ENCODE peak calls at places on chromosomes 12 and 14, in five cellular contexts. One of them, this sample, is unnamed.

GRCh38 chr14:64502476-64503183 is 1.0 kb downstream of the ZBTB25 start:
- DNase-seq in fibroblast of lung: peak; percentile 21
- DNase-seq in IMR-90: peak; percentile 16
- DNase-seq in left lung: no peak
- DNase-seq in CD8-positive, alpha-beta memory T cell: peak; percentile 36
- DNase-seq in this sample: peak; percentile 2

GRCh38 chr14:21974741-21975140 is 301.1 kb upstream of the OR4E1 start:
- DNase-seq in fibroblast of lung: no peak
- DNase-seq in IMR-90: no peak
- DNase-seq in left lung: no peak
- DNase-seq in CD8-positive, alpha-beta memory T cell: peak; percentile 36
- DNase-seq in this sample: no peak

GRCh38 chr12:127620956-127621355 is 646.0 kb upstream of the TMEM132C start:
- DNase-seq in fibroblast of lung: no peak
- DNase-seq in IMR-90: no peak
- DNase-seq in left lung: no peak
- DNase-seq in CD8-positive, alpha-beta memory T cell: no peak
- DNase-seq in this sample: no peak

GRCh38 chr12:111175404-111175803 is 193.5 kb downstream of the PHETA1 start:
- DNase-seq in fibroblast of lung: no peak
- DNase-seq in IMR-90: no peak
- DNase-seq in left lung: no peak
- DNase-seq in CD8-positive, alpha-beta memory T cell: no peak
- DNase-seq in this sample: no peak

GRCh38 chr12:69927145-69927544 is 102.1 kb downstream of the MYRFL start:
- DNase-seq in fibroblast of lung: no peak
- DNase-seq in IMR-90: no peak
- DNase-seq in left lung: no peak
- DNase-seq in CD8-positive, alpha-beta memory T cell: no peak
- DNase-seq in this sample: no peak

GRCh38 chr12:109910969-109911348 is 10.9 kb downstream of the TCHP start:
- DNase-seq in fibroblast of lung: peak; percentile 18
- DNase-seq in IMR-90: peak; percentile 20
- DNase-seq in left lung: no peak
- DNase-seq in CD8-positive, alpha-beta memory T cell: no peak
- DNase-seq in this sample: no peak

GRCh38 chr14:93970589-93970966 is 5.8 kb downstream of the ASB2 start:
- DNase-seq in fibroblast of lung: no peak
- DNase-seq in IMR-90: no peak
- DNase-seq in left lung: no peak
- DNase-seq in CD8-positive, alpha-beta memory T cell: peak; percentile 51
- DNase-seq in this sample: peak; percentile 55

GRCh38 chr12:24048446-24048845 is 99.0 kb upstream of the SOX5 start:
- DNase-seq in fibroblast of lung: no peak
- DNase-seq in IMR-90: no peak
- DNase-seq in left lung: no peak
- DNase-seq in CD8-positive, alpha-beta memory T cell: no peak
- DNase-seq in this sample: no peak

GRCh38 chr14:96246535-96246839 is 9.5 kb upstream of the BDKRB1 start:
- DNase-seq in fibroblast of lung: peak; percentile 96
- DNase-seq in IMR-90: peak; percentile 99
- DNase-seq in left lung: no peak
- DNase-seq in CD8-positive, alpha-beta memory T cell: no peak
- DNase-seq in this sample: no peak

GRCh38 chr12:12011880-12012260 is 58.9 kb upstream of the BCL2L14 start:
- DNase-seq in fibroblast of lung: no peak
- DNase-seq in IMR-90: no peak
- DNase-seq in left lung: no peak
- DNase-seq in CD8-positive, alpha-beta memory T cell: no peak
- DNase-seq in this sample: no peak
- H3K4me1 ChIP-seq in fibroblast of lung: peaks cover 10% of the 10 kb centered on the region
- H3K4me1 ChIP-seq in IMR-90: peaks cover 7% of the 10 kb centered on the region
- H3K4me1 ChIP-seq in left lung: peaks cover 3% of the 10 kb centered on the region
- H3K4me1 ChIP-seq in CD8-positive, alpha-beta memory T cell: peaks cover 55% of the 10 kb centered on the region
- H3K4me1 ChIP-seq in this sample: peaks cover 62% of the 10 kb centered on the region

GRCh38 chr12:67460388-67460787 is 188.2 kb upstream of the DYRK2 start:
- DNase-seq in fibroblast of lung: no peak
- DNase-seq in IMR-90: no peak
- DNase-seq in left lung: no peak
- DNase-seq in CD8-positive, alpha-beta memory T cell: no peak
- DNase-seq in this sample: no peak
- H3K4me1 ChIP-seq in fibroblast of lung: peaks cover 8% of the 10 kb centered on the region
- H3K4me1 ChIP-seq in IMR-90: no peaks in the 10 kb centered on the region
- H3K4me1 ChIP-seq in left lung: no peaks in the 10 kb centered on the region
- H3K4me1 ChIP-seq in CD8-positive, alpha-beta memory T cell: no peaks in the 10 kb centered on the region
- H3K4me1 ChIP-seq in this sample: no peaks in the 10 kb centered on the region

GRCh38 chr12:53498235-53498630 is 1.0 kb downstream of the MAP3K12 start:
- DNase-seq in fibroblast of lung: no peak
- DNase-seq in IMR-90: no peak
- DNase-seq in left lung: no peak
- DNase-seq in CD8-positive, alpha-beta memory T cell: no peak
- DNase-seq in this sample: no peak

GRCh38 chr12:53493610-53494391 is 5.5 kb downstream of the MAP3K12 start:
- DNase-seq in fibroblast of lung: no peak
- DNase-seq in IMR-90: no peak
- DNase-seq in left lung: no peak
- DNase-seq in CD8-positive, alpha-beta memory T cell: no peak
- DNase-seq in this sample: no peak

GRCh38 chr12:53496752-53497032 is 2.6 kb downstream of the MAP3K12 start:
- DNase-seq in fibroblast of lung: no peak
- DNase-seq in IMR-90: no peak
- DNase-seq in left lung: no peak
- DNase-seq in CD8-positive, alpha-beta memory T cell: no peak
- DNase-seq in this sample: no peak

GRCh38 chr12:53497461-53497860 is 1.8 kb downstream of the MAP3K12 start:
- DNase-seq in fibroblast of lung: no peak
- DNase-seq in IMR-90: no peak
- DNase-seq in left lung: no peak
- DNase-seq in CD8-positive, alpha-beta memory T cell: no peak
- DNase-seq in this sample: no peak

GRCh38 chr12:53495903-53496751 is 3.1 kb downstream of the MAP3K12 start:
- DNase-seq in fibroblast of lung: peak; percentile 46
- DNase-seq in IMR-90: peak; percentile 85
- DNase-seq in left lung: peak; percentile 72
- DNase-seq in CD8-positive, alpha-beta memory T cell: no peak
- DNase-seq in this sample: no peak
- H3K4me1 ChIP-seq in fibroblast of lung: peaks cover 27% of the 10 kb centered on the region
- H3K4me1 ChIP-seq in IMR-90: peaks cover 24% of the 10 kb centered on the region
- H3K4me1 ChIP-seq in left lung: peaks cover 25% of the 10 kb centered on the region
- H3K4me1 ChIP-seq in CD8-positive, alpha-beta memory T cell: peaks cover 35% of the 10 kb centered on the region
- H3K4me1 ChIP-seq in this sample: peaks cover 38% of the 10 kb centered on the region

GRCh38 chr14:35338731-35339405 is 46.7 kb downstream of the PSMA6 start:
- DNase-seq in fibroblast of lung: no peak
- DNase-seq in IMR-90: no peak
- DNase-seq in left lung: no peak
- DNase-seq in CD8-positive, alpha-beta memory T cell: no peak
- DNase-seq in this sample: no peak
- H3K4me1 ChIP-seq in fibroblast of lung: peaks cover 30% of the 10 kb centered on the region
- H3K4me1 ChIP-seq in IMR-90: peaks cover 39% of the 10 kb centered on the region
- H3K4me1 ChIP-seq in left lung: peaks cover 55% of the 10 kb centered on the region
- H3K4me1 ChIP-seq in CD8-positive, alpha-beta memory T cell: peaks cover 6% of the 10 kb centered on the region
- H3K4me1 ChIP-seq in this sample: peaks cover 3% of the 10 kb centered on the region

This sample was measured in effector memory CD4-positive, alpha-beta T cell.